ENCODE peak calls at places on chromosomes 4 and X, in nine cellular contexts. One of them, this sample, is unnamed.

GRCh38 chr4:123096038-123096437 is 173.6 kb upstream of the NUDT6 start:
- DNase-seq in fibroblast of lung: peak
- DNase-seq in GM12878: no peak
- DNase-seq in IMR-90: no peak
- DNase-seq in mesendoderm: peak
- DNase-seq in neuronal stem cell: peak
- DNase-seq in Karpas-422: peak
- DNase-seq in astrocyte: no peak
- DNase-seq in endodermal cell: no peak
- DNase-seq in this sample: peak

GRCh38 chr4:57342406-57342805 is 232.2 kb upstream of the IGFBP7 start:
- DNase-seq in fibroblast of lung: no peak
- DNase-seq in GM12878: no peak
- DNase-seq in IMR-90: peak
- DNase-seq in mesendoderm: no peak
- DNase-seq in neuronal stem cell: no peak
- DNase-seq in Karpas-422: no peak
- DNase-seq in astrocyte: peak
- DNase-seq in endodermal cell: no peak
- DNase-seq in this sample: no peak

GRCh38 chr4:122917731-122918130 is 4.7 kb downstream of the NUDT6 start:
- DNase-seq in fibroblast of lung: peak
- DNase-seq in GM12878: no peak
- DNase-seq in IMR-90: peak
- DNase-seq in mesendoderm: no peak
- DNase-seq in neuronal stem cell: no peak
- DNase-seq in Karpas-422: no peak
- DNase-seq in astrocyte: peak
- DNase-seq in endodermal cell: no peak
- DNase-seq in this sample: no peak

GRCh38 chr4:3030551-3031356 is 43.6 kb downstream of the HTT-AS start:
- DNase-seq in fibroblast of lung: no peak
- DNase-seq in GM12878: no peak
- DNase-seq in IMR-90: no peak
- DNase-seq in mesendoderm: no peak
- DNase-seq in neuronal stem cell: no peak
- DNase-seq in Karpas-422: no peak
- DNase-seq in astrocyte: no peak
- DNase-seq in endodermal cell: no peak
- DNase-seq in this sample: no peak

GRCh38 chr4:3043272-3044020 is 30.9 kb downstream of the HTT-AS start:
- DNase-seq in fibroblast of lung: no peak
- DNase-seq in GM12878: no peak
- DNase-seq in IMR-90: no peak
- DNase-seq in mesendoderm: no peak
- DNase-seq in neuronal stem cell: no peak
- DNase-seq in Karpas-422: no peak
- DNase-seq in astrocyte: no peak
- DNase-seq in endodermal cell: no peak
- DNase-seq in this sample: no peak

GRCh38 chrX:29666361-29666760 is 549.0 kb upstream of the MAGEB2 start:
- DNase-seq in fibroblast of lung: no peak
- DNase-seq in GM12878: no peak
- DNase-seq in IMR-90: peak
- DNase-seq in mesendoderm: no peak
- DNase-seq in neuronal stem cell: no peak
- DNase-seq in Karpas-422: no peak
- DNase-seq in astrocyte: peak
- DNase-seq in endodermal cell: no peak
- DNase-seq in this sample: no peak

GRCh38 chrX:153781428-153782047 is 697 bp downstream of the SRPK3 start:
- DNase-seq in fibroblast of lung: no peak
- DNase-seq in GM12878: no peak
- DNase-seq in IMR-90: no peak
- DNase-seq in mesendoderm: no peak
- DNase-seq in neuronal stem cell: no peak
- DNase-seq in Karpas-422: no peak
- DNase-seq in astrocyte: no peak
- DNase-seq in endodermal cell: no peak
- DNase-seq in this sample: no peak

GRCh38 chr4:174036111-174036510 is 247.4 kb downstream of the FBXO8 start:
- DNase-seq in fibroblast of lung: no peak
- DNase-seq in GM12878: no peak
- DNase-seq in IMR-90: no peak
- DNase-seq in mesendoderm: peak
- DNase-seq in neuronal stem cell: no peak
- DNase-seq in Karpas-422: no peak
- DNase-seq in astrocyte: no peak
- DNase-seq in endodermal cell: no peak
- DNase-seq in this sample: no peak

GRCh38 chrX:2677764-2678163 is 13.3 kb upstream of the CD99 start:
- DNase-seq in fibroblast of lung: peak
- DNase-seq in GM12878: no peak
- DNase-seq in IMR-90: peak
- DNase-seq in mesendoderm: peak
- DNase-seq in neuronal stem cell: no peak
- DNase-seq in Karpas-422: no peak
- DNase-seq in astrocyte: peak
- DNase-seq in endodermal cell: peak
- DNase-seq in this sample: no peak

GRCh38 chr4:1406416-1406945 is at the start of gene NKX1-1:
- DNase-seq in fibroblast of lung: no peak
- DNase-seq in GM12878: no peak
- DNase-seq in IMR-90: no peak
- DNase-seq in mesendoderm: no peak
- DNase-seq in neuronal stem cell: no peak
- DNase-seq in Karpas-422: no peak
- DNase-seq in astrocyte: no peak
- DNase-seq in endodermal cell: peak
- DNase-seq in this sample: no peak

GRCh38 chr4:146495277-146495676 is 26.5 kb downstream of the SLC10A7 start:
- DNase-seq in fibroblast of lung: peak
- DNase-seq in GM12878: no peak
- DNase-seq in IMR-90: peak
- DNase-seq in mesendoderm: peak
- DNase-seq in neuronal stem cell: no peak
- DNase-seq in Karpas-422: no peak
- DNase-seq in astrocyte: peak
- DNase-seq in endodermal cell: no peak
- DNase-seq in this sample: no peak

GRCh38 chrX:4249401-4249800 is 536.0 kb upstream of the PRKX start:
- DNase-seq in fibroblast of lung: no peak
- DNase-seq in GM12878: no peak
- DNase-seq in IMR-90: no peak
- DNase-seq in mesendoderm: no peak
- DNase-seq in neuronal stem cell: no peak
- DNase-seq in Karpas-422: no peak
- DNase-seq in astrocyte: no peak
- DNase-seq in endodermal cell: no peak
- DNase-seq in this sample: no peak
- H3K9ac ChIP-seq in fibroblast of lung: no peak
- H3K9ac ChIP-seq in GM12878: no peak
- H3K9ac ChIP-seq in IMR-90: no peak
- H3K9ac ChIP-seq in mesendoderm: no peak
- H3K9ac ChIP-seq in neuronal stem cell: no peak
- H3K9ac ChIP-seq in Karpas-422: no peak
- H3K9ac ChIP-seq in astrocyte: no peak
- H3K9ac ChIP-seq in endodermal cell: no peak
- H3K9ac ChIP-seq in this sample: no peak

GRCh38 chrX:40105016-40105790 is 7.4 kb upstream of the BCOR start:
- DNase-seq in fibroblast of lung: no peak
- DNase-seq in GM12878: no peak
- DNase-seq in IMR-90: no peak
- DNase-seq in mesendoderm: peak
- DNase-seq in neuronal stem cell: no peak
- DNase-seq in Karpas-422: peak
- DNase-seq in astrocyte: no peak
- DNase-seq in endodermal cell: peak
- DNase-seq in this sample: no peak

GRCh38 chrX:40105791-40106676 is 8.3 kb upstream of the BCOR start:
- DNase-seq in fibroblast of lung: no peak
- DNase-seq in GM12878: no peak
- DNase-seq in IMR-90: no peak
- DNase-seq in mesendoderm: peak
- DNase-seq in neuronal stem cell: no peak
- DNase-seq in Karpas-422: peak
- DNase-seq in astrocyte: no peak
- DNase-seq in endodermal cell: peak
- DNase-seq in this sample: no peak

GRCh38 chrX:40107291-40108083 is 9.7 kb upstream of the BCOR start:
- DNase-seq in fibroblast of lung: no peak
- DNase-seq in GM12878: no peak
- DNase-seq in IMR-90: no peak
- DNase-seq in mesendoderm: peak
- DNase-seq in neuronal stem cell: no peak
- DNase-seq in Karpas-422: no peak
- DNase-seq in astrocyte: no peak
- DNase-seq in endodermal cell: peak
- DNase-seq in this sample: no peak

GRCh38 chrX:40108084-40108958 is 10.6 kb upstream of the BCOR start:
- DNase-seq in fibroblast of lung: peak
- DNase-seq in GM12878: no peak
- DNase-seq in IMR-90: no peak
- DNase-seq in mesendoderm: peak
- DNase-seq in neuronal stem cell: no peak
- DNase-seq in Karpas-422: no peak
- DNase-seq in astrocyte: no peak
- DNase-seq in endodermal cell: peak
- DNase-seq in this sample: no peak

DNA sequence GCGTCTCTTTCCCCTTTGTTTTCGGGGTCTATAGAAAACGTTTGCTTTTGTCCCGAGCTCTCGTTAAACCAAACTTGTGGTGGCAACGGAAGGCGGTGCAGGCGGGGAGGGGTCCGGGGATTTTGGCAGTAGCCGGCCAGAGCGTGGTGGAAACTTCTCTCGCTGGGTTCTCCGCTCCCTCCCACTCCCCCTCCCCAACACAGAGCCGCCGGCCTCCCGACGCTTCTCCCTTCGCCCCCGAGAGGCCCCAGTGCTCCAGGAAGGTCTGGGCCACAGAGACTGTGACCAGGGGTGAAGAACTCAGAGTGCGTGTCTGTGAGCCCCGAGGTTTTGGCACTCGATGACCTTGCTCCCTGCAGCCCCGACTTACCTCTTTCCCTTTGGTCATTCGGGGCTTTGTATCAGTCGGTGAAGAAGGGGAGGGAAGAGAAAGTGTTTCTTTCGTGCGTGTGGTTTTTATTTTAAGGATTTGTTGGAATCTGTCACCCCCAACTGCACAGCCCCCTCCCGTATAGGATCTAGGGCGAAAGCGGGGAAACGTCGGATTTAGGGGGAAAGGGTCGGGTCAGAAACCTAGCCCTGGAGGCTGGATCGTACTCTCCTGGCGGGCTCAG is 9.0 kb upstream of the BCOR start:
- DNase-seq in fibroblast of lung: no peak
- DNase-seq in GM12878: no peak
- DNase-seq in IMR-90: no peak
- DNase-seq in mesendoderm: peak
- DNase-seq in neuronal stem cell: no peak
- DNase-seq in Karpas-422: no peak
- DNase-seq in astrocyte: no peak
- DNase-seq in endodermal cell: no peak
- DNase-seq in this sample: no peak
- H3K9ac ChIP-seq in fibroblast of lung: no peak
- H3K9ac ChIP-seq in GM12878: peak
- H3K9ac ChIP-seq in IMR-90: peak
- H3K9ac ChIP-seq in mesendoderm: peak
- H3K9ac ChIP-seq in neuronal stem cell: no peak
- H3K9ac ChIP-seq in Karpas-422: peak
- H3K9ac ChIP-seq in astrocyte: peak
- H3K9ac ChIP-seq in endodermal cell: no peak
- H3K9ac ChIP-seq in this sample: peak

GRCh38 chr4:6688879-6689505 is 4.7 kb upstream of the S100P start:
- DNase-seq in fibroblast of lung: peak
- DNase-seq in GM12878: no peak
- DNase-seq in IMR-90: peak
- DNase-seq in mesendoderm: peak
- DNase-seq in neuronal stem cell: no peak
- DNase-seq in Karpas-422: no peak
- DNase-seq in astrocyte: peak
- DNase-seq in endodermal cell: peak
- DNase-seq in this sample: peak
- H3K9ac ChIP-seq in fibroblast of lung: peak
- H3K9ac ChIP-seq in GM12878: no peak
- H3K9ac ChIP-seq in IMR-90: peak
- H3K9ac ChIP-seq in mesendoderm: peak
- H3K9ac ChIP-seq in neuronal stem cell: no peak
- H3K9ac ChIP-seq in Karpas-422: no peak
- H3K9ac ChIP-seq in astrocyte: peak
- H3K9ac ChIP-seq in endodermal cell: no peak
- H3K9ac ChIP-seq in this sample: peak

GRCh38 chr4:74407891-74408290 is 37.0 kb upstream of the AREG start:
- DNase-seq in fibroblast of lung: no peak
- DNase-seq in GM12878: no peak
- DNase-seq in IMR-90: no peak
- DNase-seq in mesendoderm: no peak
- DNase-seq in neuronal stem cell: no peak
- DNase-seq in Karpas-422: no peak
- DNase-seq in astrocyte: no peak
- DNase-seq in endodermal cell: no peak
- DNase-seq in this sample: no peak
- H3K9ac ChIP-seq in fibroblast of lung: no peak
- H3K9ac ChIP-seq in GM12878: no peak
- H3K9ac ChIP-seq in IMR-90: no peak
- H3K9ac ChIP-seq in mesendoderm: no peak
- H3K9ac ChIP-seq in neuronal stem cell: no peak
- H3K9ac ChIP-seq in Karpas-422: no peak
- H3K9ac ChIP-seq in astrocyte: no peak
- H3K9ac ChIP-seq in endodermal cell: no peak
- H3K9ac ChIP-seq in this sample: no peak

DNA sequence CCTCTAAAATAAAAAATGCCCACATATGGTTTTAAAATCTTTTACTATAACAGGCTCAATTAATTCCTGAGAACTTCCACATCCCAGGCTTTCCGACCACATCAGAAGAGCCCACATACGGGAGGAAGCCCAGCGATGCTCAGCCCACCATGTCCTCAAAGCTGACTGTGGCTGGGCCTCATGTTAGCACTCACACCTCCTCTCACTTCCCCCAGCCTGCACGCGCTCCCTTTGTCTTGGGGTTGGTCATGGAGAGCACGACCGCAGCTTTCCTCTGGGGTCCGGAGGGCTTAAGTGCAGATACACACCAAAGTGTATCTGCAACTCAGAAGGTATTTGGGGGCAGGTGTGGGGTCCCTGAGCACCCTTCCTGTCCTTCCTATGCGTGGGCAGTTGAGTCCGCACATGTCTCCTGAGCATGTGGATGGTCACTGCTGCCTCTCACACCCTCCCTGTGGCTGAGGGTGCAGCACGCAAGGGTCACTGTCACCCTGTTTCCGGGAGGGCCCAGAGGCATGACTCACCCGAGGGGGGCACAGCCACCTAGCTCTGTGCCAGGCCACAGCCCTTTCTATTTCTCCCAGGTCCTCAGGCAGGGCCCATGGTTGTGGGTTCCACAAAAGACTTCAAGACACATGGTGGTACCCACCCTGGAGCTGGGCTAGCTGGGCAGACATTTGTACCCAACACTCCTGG is 21.2 kb downstream of the WDR1 start:
- DNase-seq in fibroblast of lung: no peak
- DNase-seq in GM12878: no peak
- DNase-seq in IMR-90: no peak
- DNase-seq in mesendoderm: no peak
- DNase-seq in neuronal stem cell: no peak
- DNase-seq in Karpas-422: no peak
- DNase-seq in astrocyte: no peak
- DNase-seq in endodermal cell: no peak
- DNase-seq in this sample: no peak
- H3K9ac ChIP-seq in fibroblast of lung: peak
- H3K9ac ChIP-seq in GM12878: peak
- H3K9ac ChIP-seq in IMR-90: peak
- H3K9ac ChIP-seq in mesendoderm: no peak
- H3K9ac ChIP-seq in neuronal stem cell: no peak
- H3K9ac ChIP-seq in Karpas-422: no peak
- H3K9ac ChIP-seq in astrocyte: peak
- H3K9ac ChIP-seq in endodermal cell: no peak
- H3K9ac ChIP-seq in this sample: peak